ENCODE peak calls at places on chromosomes 1 and 21, in four cellular contexts. X, J, V and R are unnamed samples.

GRCh38 chr1:182650678-182651669 is 33.4 kb downstream of the RGS8 start:
- DNase-seq in X (no peak), J (no peak), V (no peak), R (no peak)

GRCh38 chr1:212458817-212459216 is 26.1 kb downstream of the NENF start:
- DNase-seq in J (no peak), V (no peak), X (peak), R (no peak)

GRCh38 chr1:226223786-226224244 is 351 bp downstream of the MIXL1 start:
- DNase-seq in X (peak), V (no peak), J (no peak), R (no peak)

GRCh38 chr1:203764105-203765028 is 616 bp upstream of the LAX1 start:
- DNase-seq in V (no peak), J (no peak), X (peak), R (no peak)

GRCh38 chr1:209045326-209046057 is 538.0 kb upstream of the CAMK1G start:
- DNase-seq in J (no peak), X (no peak), V (no peak), R (no peak)

GRCh38 chr1:101200513-101200912 is 36.3 kb upstream of the S1PR1 start:
- DNase-seq in J (no peak), V (peak), X (no peak), R (peak)

GRCh38 chr1:228804640-228805413 is 69.5 kb downstream of the RHOU start:
- DNase-seq in J (no peak), X (no peak), V (no peak), R (peak)

GRCh38 chr1:110634455-110635281 is 28.5 kb upstream of the KCNA2 start:
- DNase-seq in J (peak), X (no peak), V (no peak), R (no peak)

GRCh38 chr1:44072204-44072603 is 40.9 kb upstream of the SLC6A9 start:
- DNase-seq in V (peak), X (peak), J (no peak), R (no peak)

GRCh38 chr1:109112056-109112651 is 1.8 kb upstream of the ELAPOR1 start:
- DNase-seq in V (no peak), J (no peak), X (peak), R (no peak)

GRCh38 chr1:236844499-236845271 is 49.6 kb downstream of the MTR start:
- DNase-seq in X (no peak), V (no peak), J (no peak), R (no peak)

GRCh38 chr1:89842547-89843278 is 21.9 kb downstream of the LRRC8D start:
- DNase-seq in J (no peak), V (no peak), X (no peak), R (no peak)

GRCh38 chr1:47690341-47691244 is 252.7 kb downstream of the FOXD2 start:
- DNase-seq in J (no peak), V (no peak), X (no peak), R (no peak)

GRCh38 chr1:35564037-35564883 is 6.7 kb downstream of the NCDN start:
- DNase-seq in V (peak), X (peak), J (no peak), R (peak)

GRCh38 chr1:163747261-163747660 is 425.5 kb downstream of the NUF2 start:
- DNase-seq in X (no peak), J (no peak), V (no peak), R (peak)

GRCh38 chr21:34800797-34801518 is 132.2 kb downstream of the CLIC6 start:
- DNase-seq in V (no peak), X (no peak), J (no peak), R (no peak)

GRCh38 chr1:39689635-39690034 is 1.6 kb downstream of the HPCAL4 start:
- DNase-seq in J (no peak), X (no peak), V (no peak), R (no peak)

GRCh38 chr1:156444407-156445001 is 56.1 kb downstream of the MEF2D start:
- DNase-seq in X (peak), V (peak), J (no peak), R (peak)

GRCh38 chr1:164748253-164748899 is 189.4 kb downstream of the PBX1 start:
- DNase-seq in X (no peak), J (no peak), V (peak), R (no peak)

GRCh38 chr1:81305997-81306452 is 494.7 kb upstream of the ADGRL2 start:
- DNase-seq in X (no peak), V (no peak), J (no peak), R (no peak)

GRCh38 chr1:14852301-14852700 is 253.8 kb downstream of the KAZN start:
- DNase-seq in V (no peak), X (no peak), J (no peak), R (no peak)

DNA sequence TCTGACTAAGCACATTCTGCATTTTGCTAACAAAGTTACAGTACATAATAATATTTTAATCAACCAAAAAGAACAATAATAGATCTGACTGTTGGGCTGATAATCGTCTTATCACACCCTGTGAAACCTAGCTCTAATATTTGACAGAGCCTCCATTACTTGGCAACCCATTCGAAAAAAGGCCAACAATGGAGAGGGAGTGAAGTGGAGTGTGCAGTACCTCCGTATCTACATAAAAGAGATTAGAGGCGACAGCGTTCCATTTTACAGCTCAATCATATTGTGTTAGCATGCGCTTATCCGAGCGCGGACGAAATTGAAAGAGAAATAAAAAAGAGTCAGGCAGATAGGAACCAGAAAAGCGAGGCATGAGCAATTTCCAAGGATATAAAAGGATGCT is 137.3 kb upstream of the USH2A start:
- DNase-seq in J (no peak), V (no peak), X (no peak), R (no peak)
- TF ChIP-seq ZNF274 in J (no peak), V (no peak), X (no peak), R (no peak)

DNA sequence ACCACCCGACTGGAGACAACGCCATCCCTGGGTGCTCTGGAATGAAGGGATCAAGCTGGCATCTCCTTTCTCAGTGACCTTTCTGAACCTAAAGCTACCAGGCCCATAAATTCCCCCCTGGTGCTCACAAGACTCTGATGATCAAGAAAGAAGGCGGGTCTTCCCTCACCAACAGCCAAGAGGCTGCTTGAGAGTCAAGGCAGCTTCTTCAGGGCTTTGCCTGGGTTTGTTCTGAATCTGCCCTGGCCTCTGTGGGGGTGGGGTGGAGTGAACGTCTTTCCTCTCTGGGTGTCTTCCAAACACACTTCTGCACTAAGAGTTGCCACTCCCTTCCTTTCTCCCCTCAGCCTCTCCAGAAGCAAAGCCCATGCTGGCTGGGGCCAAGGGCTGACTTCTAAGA is 36.1 kb downstream of the CD247 start:
- DNase-seq in X (no peak), V (no peak), J (no peak), R (no peak)
- TF ChIP-seq ZNF274 in X (no peak), V (no peak), J (no peak), R (no peak)

DNA sequence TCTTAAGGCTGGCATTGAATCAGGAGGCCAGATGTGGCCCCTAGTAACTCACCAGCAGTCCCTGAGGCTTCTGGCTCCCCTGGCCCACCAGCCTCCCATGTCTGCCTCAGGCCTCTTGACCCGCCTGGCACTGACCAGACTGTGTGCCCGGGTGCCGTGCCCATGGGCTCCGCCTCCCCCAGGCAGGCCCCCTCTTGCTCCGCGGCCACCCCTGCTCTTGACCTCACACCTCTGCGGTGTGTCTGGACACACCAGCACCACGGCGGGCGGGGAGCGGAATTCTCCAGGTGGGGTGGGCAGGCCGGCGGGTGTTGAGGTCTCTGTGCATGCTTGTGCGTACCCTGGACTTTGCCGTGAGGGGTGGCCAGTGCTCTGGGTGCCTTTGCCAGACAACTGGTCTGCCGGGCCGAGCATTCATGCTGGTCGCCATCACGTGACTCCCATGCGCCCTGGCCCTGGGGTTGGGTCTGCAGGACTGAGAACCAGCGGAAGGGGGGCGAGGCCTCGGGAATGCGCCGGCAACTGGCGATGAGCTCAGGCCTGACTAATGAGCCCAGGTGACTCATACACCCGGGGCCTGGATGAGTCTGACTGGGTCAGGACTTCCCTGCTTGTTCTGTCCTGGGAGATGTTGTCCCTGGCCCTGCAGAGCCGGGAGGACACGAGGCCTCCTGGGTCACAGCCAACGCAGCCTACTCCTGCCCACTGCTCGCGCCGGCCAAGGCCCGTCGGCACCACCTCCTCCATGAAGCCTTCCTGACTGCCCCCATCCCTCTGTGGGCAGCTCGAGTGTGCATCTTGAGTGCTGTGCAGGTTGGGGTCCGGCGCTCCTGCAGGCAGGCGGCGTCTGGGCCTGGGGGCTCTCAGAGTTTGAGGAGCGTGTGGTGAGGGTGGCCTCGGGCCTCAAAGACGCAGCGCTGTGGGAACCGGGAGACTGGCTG is 22.6 kb downstream of the COL18A1 start:
- DNase-seq in J (no peak), V (peak), X (peak), R (no peak)
- TF ChIP-seq ZNF274 in J (no peak), V (no peak), X (no peak), R (no peak)

DNA sequence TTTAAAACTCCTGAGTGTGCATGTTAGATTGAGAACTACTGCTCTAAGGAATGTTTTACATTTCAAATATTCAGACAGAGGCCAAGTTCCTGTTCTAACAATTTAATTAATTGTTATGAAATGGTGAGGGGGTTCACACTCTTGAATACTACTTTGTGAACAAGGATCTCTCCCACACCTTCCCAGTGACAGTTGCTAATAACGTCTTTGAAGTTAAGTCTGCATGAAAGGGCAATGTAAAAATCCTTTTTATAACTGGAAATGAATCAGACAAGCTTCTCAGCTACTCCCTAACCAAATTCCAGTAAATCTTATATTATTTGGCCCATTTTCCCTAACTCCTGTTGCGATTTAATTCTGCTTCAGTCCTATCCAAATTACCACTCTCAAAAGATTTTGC is 828.5 kb upstream of the ADAMTS5 start:
- DNase-seq in X (no peak), V (no peak), J (no peak), R (no peak)
- TF ChIP-seq ZNF274 in X (no peak), V (no peak), J (no peak), R (no peak)

DNA sequence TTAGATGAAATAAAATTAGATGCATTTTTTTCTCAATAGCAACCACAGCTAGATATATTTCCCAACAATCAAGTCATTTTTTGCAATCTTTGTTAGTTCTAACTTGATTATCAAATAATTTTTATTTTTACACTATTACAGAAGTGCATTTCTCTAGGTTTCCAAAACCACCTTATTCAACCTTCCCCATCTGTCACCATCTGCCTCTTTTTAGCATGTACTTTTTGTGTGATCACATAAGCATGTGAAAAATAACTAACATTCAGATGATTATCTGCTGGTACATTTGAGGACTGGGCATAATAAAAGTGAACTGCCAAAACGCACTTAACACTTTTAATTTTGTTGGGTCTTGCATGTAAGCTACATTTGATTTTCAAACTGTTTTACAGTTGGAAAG is 291.5 kb downstream of the AKT3 start:
- DNase-seq in J (no peak), V (no peak), X (no peak), R (no peak)
- TF ChIP-seq ZNF274 in J (no peak), V (no peak), X (no peak), R (no peak)